ENCODE peak calls at places on chromosome 1, in five cellular contexts. Q is breast epithelium, A is GM23338, R is SK-N-SH, D is transverse colon. Y is an unnamed sample.

GRCh38 chr1:14017531-14017961 is 317.6 kb downstream of the PRDM2 start:
- DNase-seq in D (peak), Q (peak), R (no peak), A (no peak), Y (no peak)

GRCh38 chr1:203144661-203145060 is 17.1 kb downstream of the ADORA1 start:
- DNase-seq in A (no peak), R (no peak), Q (peak), D (no peak), Y (no peak)

GRCh38 chr1:3712573-3713535 is 39.4 kb upstream of the CCDC27 start:
- DNase-seq in Q (no peak), A (no peak), R (peak), D (no peak), Y (no peak)

GRCh38 chr1:17531682-17532487 is 7.6 kb upstream of the ARHGEF10L start:
- DNase-seq in R (no peak), Q (peak), A (no peak), D (peak), Y (peak)

GRCh38 chr1:179779645-179780272 is 36.7 kb downstream of the FAM163A start:
- DNase-seq in A (no peak), R (no peak), Q (no peak), D (no peak), Y (no peak)

GRCh38 chr1:43520100-43520828 is 10.4 kb upstream of the PTPRF start:
- DNase-seq in R (no peak), A (no peak), D (no peak), Q (no peak), Y (no peak)

GRCh38 chr1:11753555-11754208 is 8.3 kb upstream of the C1orf167 start:
- DNase-seq in D (no peak), Q (no peak), R (no peak), A (peak), Y (no peak)

GRCh38 chr1:228350831-228351781 is 55.5 kb downstream of the TRIM11 start:
- DNase-seq in A (no peak), R (no peak), D (no peak), Q (no peak), Y (no peak)

GRCh38 chr1:54474500-54475235 is 68.5 kb upstream of the SSBP3 start:
- DNase-seq in A (peak), R (peak), D (peak), Q (no peak), Y (no peak)

GRCh38 chr1:6350416-6351088 is 43.0 kb downstream of the ACOT7 start:
- DNase-seq in Q (peak), A (no peak), D (peak), R (peak), Y (peak)

GRCh38 chr1:23216771-23217420 is 406 bp downstream of the HTR1D start:
- DNase-seq in R (peak), A (peak), D (no peak), Q (no peak), Y (no peak)

GRCh38 chr1:221363074-221363473 is 378.8 kb downstream of the DUSP10 start:
- DNase-seq in Q (no peak), D (no peak), A (no peak), R (no peak), Y (no peak)

GRCh38 chr1:204623365-204623893 is 62.1 kb downstream of the LRRN2 start:
- DNase-seq in R (peak), D (peak), A (no peak), Q (no peak), Y (no peak)

GRCh38 chr1:230895452-230895851 is 27.1 kb upstream of the C1orf198 start:
- DNase-seq in D (no peak), R (no peak), Q (no peak), A (no peak), Y (no peak)

GRCh38 chr1:231512147-231512698 is 16.2 kb upstream of the TSNAX start:
- DNase-seq in A (no peak), D (no peak), R (no peak), Q (no peak), Y (no peak)

GRCh38 chr1:203692565-203693470 is 66.2 kb downstream of the ATP2B4 start:
- DNase-seq in R (no peak), A (no peak), Q (peak), D (peak), Y (peak)

GRCh38 chr1:194102607-194103006 is 916.2 kb upstream of the B3GALT2 start:
- DNase-seq in A (peak), Q (no peak), R (no peak), D (no peak), Y (no peak)

GRCh38 chr1:245641384-245641783 is 486.6 kb downstream of the KIF26B start:
- DNase-seq in R (no peak), Q (no peak), D (no peak), A (no peak), Y (no peak)

GRCh38 chr1:242017580-242018233 is 18.8 kb upstream of the MAP1LC3C start:
- DNase-seq in A (peak), Q (peak), D (peak), R (peak), Y (peak)

GRCh38 chr1:186559601-186560116 is 98.7 kb upstream of the PDC start:
- DNase-seq in R (no peak), Q (peak), A (no peak), D (no peak), Y (no peak)

GRCh38 chr1:155131285-155131684 is 3.6 kb downstream of the EFNA1 start:
- DNase-seq in A (no peak), D (no peak), Q (no peak), R (no peak), Y (peak)

GRCh38 chr1:225447649-225448048 is 19.8 kb upstream of the LBR start:
- DNase-seq in A (no peak), R (no peak), D (peak), Q (no peak), Y (peak)

GRCh38 chr1:41342774-41343355 is 18.4 kb upstream of the FOXO6 start:
- DNase-seq in D (no peak), R (no peak), A (no peak), Q (no peak), Y (no peak)

GRCh38 chr1:33195560-33195959 is 13.7 kb upstream of the TRIM62 start:
- DNase-seq in A (no peak), Q (no peak), D (no peak), R (no peak), Y (no peak)

GRCh38 chr1:35577071-35577998 is 4.2 kb downstream of the TFAP2E start:
- DNase-seq in D (peak), R (no peak), Q (no peak), A (peak), Y (no peak)

GRCh38 chr1:156101880-156102279 is 12.6 kb upstream of the LMNA start:
- DNase-seq in R (no peak), A (no peak), D (no peak), Q (no peak), Y (no peak)

GRCh38 chr1:227323164-227323955 is 5.1 kb upstream of the CDC42BPA start:
- DNase-seq in Q (no peak), D (peak), A (no peak), R (no peak), Y (no peak)

GRCh38 chr1:218171302-218171893 is 113.7 kb upstream of the RRP15 start:
- DNase-seq in D (no peak), Q (no peak), R (peak), A (peak), Y (no peak)

GRCh38 chr1:102045752-102046151 is 49.0 kb upstream of the OLFM3 start:
- DNase-seq in R (no peak), Q (no peak), D (peak), A (no peak), Y (no peak)

GRCh38 chr1:99963041-99963795 is 6.6 kb upstream of the SLC35A3 start:
- DNase-seq in A (no peak), Q (no peak), D (no peak), R (no peak), Y (no peak)

GRCh38 chr1:52905376-52905698 is 16.2 kb downstream of the ECHDC2 start:
- DNase-seq in R (no peak), A (no peak), D (no peak), Q (no peak), Y (no peak)

GRCh38 chr1:52907812-52908153 is 13.8 kb downstream of the ECHDC2 start:
- DNase-seq in A (no peak), Q (no peak), D (no peak), R (no peak), Y (no peak)

GRCh38 chr1:52907068-52907811 is 14.3 kb downstream of the ECHDC2 start:
- DNase-seq in R (no peak), D (no peak), Q (no peak), A (no peak), Y (no peak)

GRCh38 chr1:52906135-52906603 is 15.4 kb downstream of the ECHDC2 start:
- DNase-seq in R (no peak), D (no peak), Q (no peak), A (no peak), Y (no peak)

DNA sequence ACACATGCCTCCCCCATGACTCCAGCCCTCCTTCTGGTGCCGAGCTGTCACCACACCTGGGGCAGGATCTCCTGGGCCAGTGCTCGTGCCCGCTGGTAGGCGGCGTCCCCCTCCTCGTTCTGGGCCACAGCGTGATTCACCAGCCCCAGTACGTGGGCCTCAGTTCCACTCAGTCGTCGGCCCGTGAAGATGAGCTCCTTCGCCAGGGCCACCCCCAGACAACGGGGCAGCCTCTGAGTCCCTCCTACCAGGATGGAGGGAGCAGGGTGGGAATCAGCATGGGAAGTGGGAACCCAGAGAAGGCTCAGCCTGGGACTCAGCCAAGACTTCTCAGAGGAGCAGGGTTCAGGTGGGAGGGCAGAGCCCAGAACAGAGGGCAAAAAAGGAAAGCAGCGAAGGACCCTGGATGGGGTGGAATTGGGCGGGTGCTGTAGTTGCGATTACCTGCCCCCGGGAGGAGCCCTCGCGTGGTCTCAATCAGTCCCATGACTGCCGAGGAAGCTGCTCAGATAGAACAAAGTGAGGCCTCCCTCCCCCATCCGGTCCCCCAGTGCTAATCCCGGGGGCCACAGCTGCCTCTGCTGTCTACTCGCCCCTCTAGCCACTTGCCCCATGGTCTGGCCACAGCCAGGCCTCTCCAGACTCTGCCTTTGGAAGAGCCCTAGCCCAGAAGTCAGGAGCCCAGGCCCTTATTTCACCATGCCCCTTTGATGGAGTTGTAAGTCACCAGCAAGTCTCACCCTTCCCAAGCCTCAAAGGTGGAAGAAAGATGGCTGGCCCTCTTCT is 16.8 kb downstream of the ECHDC2 start:
- DNase-seq in A (peak), D (no peak), R (peak), Q (no peak), Y (no peak)
- TF ChIP-seq CTCF in A (peak), D (no peak), R (peak), Q (no peak), Y (no peak)

GRCh38 chr1:117658676-117659075 is 52.8 kb downstream of the TENT5C start:
- DNase-seq in Q (no peak), D (peak), R (no peak), A (no peak), Y (no peak)
- TF ChIP-seq POLR2AphosphoS5 in Q (no peak), D (no peak), R (no peak), A (no peak), Y (no peak)

DNA sequence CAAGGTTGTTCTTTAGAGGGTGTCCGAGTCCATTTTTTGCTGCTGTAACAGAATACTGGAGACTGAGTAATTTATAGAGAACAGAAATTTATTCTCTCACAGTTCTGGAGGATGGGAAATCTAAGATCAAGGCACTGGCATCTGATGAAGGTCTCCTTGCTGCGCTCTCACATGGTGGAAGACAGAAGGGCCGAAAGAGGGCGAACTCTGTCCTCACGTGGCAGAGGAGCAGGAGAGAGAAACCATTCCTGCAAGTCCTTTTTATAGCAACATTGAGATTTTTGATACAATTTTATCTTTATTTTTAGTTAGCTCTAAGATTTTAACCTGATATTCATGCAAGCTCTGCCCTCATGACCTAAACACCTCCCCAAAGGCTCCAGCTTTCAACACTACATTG is 48.3 kb downstream of the ATG4C start:
- DNase-seq in D (no peak), A (peak), Q (no peak), R (no peak), Y (no peak)
- H3K27ac ChIP-seq in D (no peak), A (no peak), Q (no peak), R (no peak), Y (no peak)

DNA sequence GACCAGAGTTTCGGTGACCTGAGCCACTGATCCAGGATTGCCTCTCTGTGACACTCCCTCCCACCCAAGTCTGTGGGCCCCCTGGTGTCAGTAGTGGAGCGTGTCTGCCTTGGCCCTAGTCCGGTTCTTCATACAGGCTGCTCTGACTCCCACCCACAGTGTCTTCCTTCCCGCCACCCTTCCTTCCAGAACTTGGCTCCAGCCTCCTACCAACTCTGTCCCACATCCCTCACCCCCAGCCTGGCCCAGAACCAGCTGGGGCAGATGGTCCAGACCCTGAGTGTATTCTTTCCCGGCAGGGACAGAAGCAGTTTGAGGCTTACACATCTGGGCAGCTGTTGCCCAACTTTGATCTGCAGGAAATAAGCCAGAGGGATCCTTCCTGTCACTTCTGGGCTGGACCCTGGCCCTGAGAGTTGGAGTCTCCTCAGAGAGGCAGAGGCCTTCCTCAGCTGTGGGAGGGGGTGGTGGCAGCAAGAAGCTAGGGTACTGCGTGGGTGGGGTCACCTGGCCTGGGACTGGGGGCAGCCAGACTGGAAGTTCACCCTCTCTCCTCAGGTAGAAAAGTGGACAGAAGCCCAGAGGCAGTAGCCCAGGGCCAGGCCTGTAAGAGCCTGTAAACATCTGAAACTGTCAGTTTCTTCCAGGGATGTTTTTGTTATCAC is 43.1 kb upstream of the EPS8L3 start:
- DNase-seq in D (no peak), A (no peak), R (no peak), Q (no peak), Y (no peak)
- TF ChIP-seq CTCF in D (no peak), A (no peak), R (no peak), Q (no peak), Y (no peak)

GRCh38 chr1:216690593-216690992 is 32.6 kb downstream of the ESRRG start:
- DNase-seq in D (no peak), A (no peak), Q (no peak), R (no peak), Y (no peak)

GRCh38 chr1:216682694-216683243 is 40.5 kb downstream of the ESRRG start:
- DNase-seq in A (no peak), Q (no peak), D (no peak), R (no peak), Y (no peak)

GRCh38 chr1:216686860-216687545 is 36.2 kb downstream of the ESRRG start:
- DNase-seq in R (no peak), D (no peak), A (peak), Q (no peak), Y (no peak)

GRCh38 chr1:216691710-216692109 is 31.5 kb downstream of the ESRRG start:
- DNase-seq in D (no peak), R (no peak), A (no peak), Q (no peak), Y (no peak)

DNA sequence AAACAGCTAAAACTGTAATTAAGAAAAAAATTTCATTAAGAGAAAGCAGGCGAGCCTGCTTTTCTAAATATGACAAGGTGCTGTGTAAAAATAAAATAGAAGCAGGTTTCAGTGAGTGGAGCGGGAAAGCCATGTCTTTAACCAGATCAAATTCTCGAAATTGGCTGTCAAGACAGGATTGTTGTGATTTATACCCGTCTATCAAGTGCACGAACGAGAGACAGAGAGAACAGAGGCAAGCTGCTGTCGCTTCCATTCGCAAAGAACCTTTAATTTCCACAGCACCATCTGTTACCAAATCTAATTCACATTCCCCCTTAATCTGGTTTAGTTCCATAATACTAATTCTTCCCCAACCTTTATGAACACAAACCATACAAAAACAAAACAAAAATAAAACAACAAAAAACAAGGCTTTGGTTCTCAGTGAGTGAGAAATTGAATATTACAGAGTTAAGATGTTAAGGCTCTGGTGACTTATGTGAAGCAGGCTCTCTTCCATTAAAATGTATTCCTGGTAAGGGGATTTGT is 35.0 kb downstream of the ESRRG start:
- DNase-seq in R (peak), D (no peak), Q (no peak), A (no peak), Y (no peak)
- TF ChIP-seq POLR2AphosphoS5 in R (no peak), D (no peak), Q (no peak), A (no peak), Y (no peak)